ENCODE peak calls at places on chromosomes 2 and 18, in ten cellular contexts. One of them, this sample, is unnamed.

GRCh38 chr2:158716091-158716815 is 78.9 kb upstream of the DAPL1 start:
- DNase-seq in heart left ventricle: peak
- DNase-seq in H54: no peak
- DNase-seq in A549: no peak
- DNase-seq in mucosa of gallbladder: no peak
- DNase-seq in HTR-8/SVneo: no peak
- DNase-seq in mesendoderm: peak
- DNase-seq in sigmoid colon: no peak
- DNase-seq in heart right ventricle: peak
- DNase-seq in activated CD4-positive, alpha-beta T cell treated with anti-CD3 and anti-CD28 coated beads, Interleukin-2, amount 10 ng/mL, durations not matched to agents 7 days and 5 days: no peak
- DNase-seq in this sample: no peak

GRCh38 chr2:238938460-238939055 is 90.7 kb downstream of the TWIST2 start:
- DNase-seq in mucosa of gallbladder: peak
- DNase-seq in activated CD4-positive, alpha-beta T cell treated with anti-CD3 and anti-CD28 coated beads, Interleukin-2, amount 10 ng/mL, durations not matched to agents 7 days and 5 days: no peak
- DNase-seq in mesendoderm: no peak
- DNase-seq in heart right ventricle: peak
- DNase-seq in heart left ventricle: peak
- DNase-seq in A549: no peak
- DNase-seq in sigmoid colon: peak
- DNase-seq in HTR-8/SVneo: no peak
- DNase-seq in H54: no peak
- DNase-seq in this sample: peak

GRCh38 chr2:122152571-122152970 is 397.1 kb downstream of the TSN start:
- DNase-seq in mucosa of gallbladder: no peak
- DNase-seq in mesendoderm: no peak
- DNase-seq in activated CD4-positive, alpha-beta T cell treated with anti-CD3 and anti-CD28 coated beads, Interleukin-2, amount 10 ng/mL, durations not matched to agents 7 days and 5 days: no peak
- DNase-seq in heart right ventricle: no peak
- DNase-seq in sigmoid colon: no peak
- DNase-seq in H54: no peak
- DNase-seq in HTR-8/SVneo: no peak
- DNase-seq in A549: no peak
- DNase-seq in heart left ventricle: no peak
- DNase-seq in this sample: no peak

GRCh38 chr2:215716971-215717370 is 281.1 kb upstream of the FN1 start:
- DNase-seq in sigmoid colon: no peak
- DNase-seq in mesendoderm: no peak
- DNase-seq in heart left ventricle: no peak
- DNase-seq in mucosa of gallbladder: no peak
- DNase-seq in heart right ventricle: no peak
- DNase-seq in H54: no peak
- DNase-seq in A549: no peak
- DNase-seq in HTR-8/SVneo: no peak
- DNase-seq in activated CD4-positive, alpha-beta T cell treated with anti-CD3 and anti-CD28 coated beads, Interleukin-2, amount 10 ng/mL, durations not matched to agents 7 days and 5 days: no peak
- DNase-seq in this sample: no peak

GRCh38 chr2:217903859-217904613 is 98.8 kb downstream of the TNS1 start:
- DNase-seq in HTR-8/SVneo: no peak
- DNase-seq in mucosa of gallbladder: peak
- DNase-seq in sigmoid colon: peak
- DNase-seq in A549: no peak
- DNase-seq in mesendoderm: no peak
- DNase-seq in heart right ventricle: peak
- DNase-seq in H54: no peak
- DNase-seq in activated CD4-positive, alpha-beta T cell treated with anti-CD3 and anti-CD28 coated beads, Interleukin-2, amount 10 ng/mL, durations not matched to agents 7 days and 5 days: no peak
- DNase-seq in heart left ventricle: peak
- DNase-seq in this sample: peak

GRCh38 chr2:239275871-239276812 is 124.7 kb downstream of the HDAC4 start:
- DNase-seq in heart right ventricle: peak
- DNase-seq in heart left ventricle: no peak
- DNase-seq in H54: no peak
- DNase-seq in mesendoderm: no peak
- DNase-seq in A549: no peak
- DNase-seq in mucosa of gallbladder: no peak
- DNase-seq in activated CD4-positive, alpha-beta T cell treated with anti-CD3 and anti-CD28 coated beads, Interleukin-2, amount 10 ng/mL, durations not matched to agents 7 days and 5 days: no peak
- DNase-seq in HTR-8/SVneo: no peak
- DNase-seq in sigmoid colon: peak
- DNase-seq in this sample: peak

GRCh38 chr18:79334496-79335233 is 61.1 kb upstream of the NFATC1 start:
- DNase-seq in mucosa of gallbladder: no peak
- DNase-seq in A549: no peak
- DNase-seq in heart right ventricle: no peak
- DNase-seq in H54: no peak
- DNase-seq in heart left ventricle: no peak
- DNase-seq in activated CD4-positive, alpha-beta T cell treated with anti-CD3 and anti-CD28 coated beads, Interleukin-2, amount 10 ng/mL, durations not matched to agents 7 days and 5 days: no peak
- DNase-seq in sigmoid colon: no peak
- DNase-seq in HTR-8/SVneo: no peak
- DNase-seq in mesendoderm: no peak
- DNase-seq in this sample: no peak

GRCh38 chr2:121648611-121649401 is 456 bp downstream of the CLASP1 start:
- DNase-seq in A549: peak
- DNase-seq in HTR-8/SVneo: peak
- DNase-seq in heart left ventricle: peak
- DNase-seq in H54: peak
- DNase-seq in sigmoid colon: peak
- DNase-seq in activated CD4-positive, alpha-beta T cell treated with anti-CD3 and anti-CD28 coated beads, Interleukin-2, amount 10 ng/mL, durations not matched to agents 7 days and 5 days: peak
- DNase-seq in mucosa of gallbladder: peak
- DNase-seq in heart right ventricle: peak
- DNase-seq in mesendoderm: peak
- DNase-seq in this sample: peak

GRCh38 chr2:118250463-118250862 is 162.2 kb downstream of the INSIG2 start:
- DNase-seq in heart right ventricle: no peak
- DNase-seq in activated CD4-positive, alpha-beta T cell treated with anti-CD3 and anti-CD28 coated beads, Interleukin-2, amount 10 ng/mL, durations not matched to agents 7 days and 5 days: no peak
- DNase-seq in HTR-8/SVneo: no peak
- DNase-seq in A549: no peak
- DNase-seq in sigmoid colon: no peak
- DNase-seq in heart left ventricle: no peak
- DNase-seq in mucosa of gallbladder: no peak
- DNase-seq in mesendoderm: peak
- DNase-seq in H54: no peak
- DNase-seq in this sample: no peak

This sample was measured in stomach.